ENCODE peak calls at places on chromosome 21, in eight cellular contexts. H is IMR-90, T is adrenal gland, G is tibial nerve, A is heart left ventricle, J is gastrocnemius medialis, L is endothelial cell of umbilical vein, Z is A549. W is an unnamed sample.

GRCh38 chr21:40129809-40130208 is 262.6 kb downstream of the PCP4 start:
- DNase-seq in H (no peak), T (no peak), G (no peak), A (no peak), J (no peak), L (no peak), Z (no peak), W (no peak)

GRCh38 chr21:38247738-38248509 is 8.9 kb upstream of the KCNJ15 start:
- DNase-seq in H (no peak), T (no peak), G (no peak), A (no peak), J (no peak), L (no peak), Z (no peak), W (no peak)

GRCh38 chr21:32007461-32007860 is 134.6 kb downstream of the HUNK start:
- DNase-seq in H (peak), T (peak), G (no peak), A (no peak), J (no peak), L (no peak), Z (peak), W (no peak)

GRCh38 chr21:34935868-34936267 is 113.2 kb downstream of the RUNX1 start:
- DNase-seq in H (no peak), T (no peak), G (no peak), A (no peak), J (no peak), L (no peak), Z (no peak), W (no peak)

GRCh38 chr21:25872271-25872670 is 137.5 kb downstream of the GABPA start:
- DNase-seq in H (no peak), T (no peak), G (no peak), A (no peak), J (no peak), L (no peak), Z (no peak), W (no peak)

GRCh38 chr21:37849703-37850102 is 66.6 kb downstream of the KCNJ6 start:
- DNase-seq in H (peak), T (no peak), G (no peak), A (no peak), J (no peak), L (peak), Z (no peak), W (no peak)

GRCh38 chr21:45910548-45911221 is 70.9 kb upstream of the COL6A1 start:
- DNase-seq in H (no peak), T (no peak), G (no peak), A (peak), J (no peak), L (no peak), Z (no peak), W (no peak)

GRCh38 chr21:33975548-33976081 is 60.0 kb upstream of the ATP5PO start:
- DNase-seq in H (peak), T (no peak), G (no peak), A (no peak), J (no peak), L (no peak), Z (peak), W (no peak)

GRCh38 chr21:45768011-45768740 is 124.7 kb downstream of the PCBP3 start:
- DNase-seq in H (peak), T (no peak), G (no peak), A (peak), J (no peak), L (no peak), Z (no peak), W (no peak)

GRCh38 chr21:40019076-40019475 is 151.8 kb downstream of the PCP4 start:
- DNase-seq in H (no peak), T (no peak), G (no peak), A (no peak), J (no peak), L (no peak), Z (no peak), W (no peak)

GRCh38 chr21:45892156-45892919 is 89.2 kb upstream of the COL6A1 start:
- DNase-seq in H (no peak), T (no peak), G (no peak), A (peak), J (no peak), L (no peak), Z (no peak), W (no peak)

GRCh38 chr21:31957631-31958030 is 84.8 kb downstream of the HUNK start:
- DNase-seq in H (no peak), T (no peak), G (no peak), A (no peak), J (no peak), L (no peak), Z (no peak), W (no peak)

GRCh38 chr21:14356771-14357170 is 26.2 kb downstream of the HSPA13 start:
- DNase-seq in H (no peak), T (no peak), G (no peak), A (no peak), J (no peak), L (no peak), Z (no peak), W (no peak)

GRCh38 chr21:37364722-37365121 is 1.9 kb upstream of the DYRK1A start:
- DNase-seq in H (no peak), T (no peak), G (no peak), A (no peak), J (no peak), L (no peak), Z (no peak), W (no peak)

GRCh38 chr21:31185663-31186062 is 147.4 kb upstream of the KRTAP19-8 start:
- DNase-seq in H (no peak), T (no peak), G (no peak), A (no peak), J (no peak), L (no peak), Z (no peak), W (no peak)

GRCh38 chr21:44836666-44837471 is 19.0 kb upstream of the SUMO3 start:
- DNase-seq in H (no peak), T (no peak), G (no peak), A (no peak), J (no peak), L (no peak), Z (peak), W (no peak)

GRCh38 chr21:34915364-34915834 is 133.7 kb downstream of the RUNX1 start:
- DNase-seq in H (peak), T (no peak), G (no peak), A (no peak), J (no peak), L (no peak), Z (no peak), W (no peak)

GRCh38 chr21:40049031-40049958 is 182.1 kb downstream of the PCP4 start:
- DNase-seq in H (peak), T (no peak), G (no peak), A (no peak), J (no peak), L (no peak), Z (no peak), W (no peak)

GRCh38 chr21:14603202-14603601 is 57.1 kb upstream of the SAMSN1 start:
- DNase-seq in H (peak), T (no peak), G (no peak), A (no peak), J (no peak), L (peak), Z (no peak), W (no peak)

GRCh38 chr21:32442566-32443318 is 30.2 kb downstream of the EVA1C start:
- DNase-seq in H (no peak), T (no peak), G (no peak), A (no peak), J (no peak), L (peak), Z (peak), W (no peak)

GRCh38 chr21:25582888-25583287 is 24.4 kb downstream of the MRPL39 start:
- DNase-seq in H (no peak), T (no peak), G (no peak), A (no peak), J (no peak), L (no peak), Z (no peak), W (no peak)

GRCh38 chr21:21137986-21138385 is 139.8 kb downstream of the NCAM2 start:
- DNase-seq in H (peak), T (no peak), G (no peak), A (no peak), J (no peak), L (no peak), Z (no peak), W (no peak)

GRCh38 chr21:33967086-33967571 is 51.5 kb upstream of the ATP5PO start:
- DNase-seq in H (no peak), T (no peak), G (no peak), A (no peak), J (no peak), L (no peak), Z (no peak), W (no peak)

GRCh38 chr21:39850333-39850732 is 16.9 kb upstream of the PCP4 start:
- DNase-seq in H (no peak), T (no peak), G (no peak), A (no peak), J (no peak), L (no peak), Z (no peak), W (no peak)

GRCh38 chr21:37757631-37758376 is 158.5 kb downstream of the KCNJ6 start:
- DNase-seq in H (no peak), T (no peak), G (no peak), A (no peak), J (no peak), L (no peak), Z (no peak), W (no peak)

GRCh38 chr21:33380483-33380998 is 22.7 kb upstream of the IFNGR2 start:
- DNase-seq in H (peak), T (peak), G (peak), A (peak), J (peak), L (peak), Z (peak), W (peak)

GRCh38 chr21:41868062-41868710 is 11.0 kb downstream of the PRDM15 start:
- DNase-seq in H (peak), T (no peak), G (no peak), A (no peak), J (no peak), L (no peak), Z (no peak), W (no peak)
- TF ChIP-seq POLR2A in H (no peak), T (no peak), G (no peak), A (no peak), J (no peak), L (no peak), Z (no peak), W (no peak)

DNA sequence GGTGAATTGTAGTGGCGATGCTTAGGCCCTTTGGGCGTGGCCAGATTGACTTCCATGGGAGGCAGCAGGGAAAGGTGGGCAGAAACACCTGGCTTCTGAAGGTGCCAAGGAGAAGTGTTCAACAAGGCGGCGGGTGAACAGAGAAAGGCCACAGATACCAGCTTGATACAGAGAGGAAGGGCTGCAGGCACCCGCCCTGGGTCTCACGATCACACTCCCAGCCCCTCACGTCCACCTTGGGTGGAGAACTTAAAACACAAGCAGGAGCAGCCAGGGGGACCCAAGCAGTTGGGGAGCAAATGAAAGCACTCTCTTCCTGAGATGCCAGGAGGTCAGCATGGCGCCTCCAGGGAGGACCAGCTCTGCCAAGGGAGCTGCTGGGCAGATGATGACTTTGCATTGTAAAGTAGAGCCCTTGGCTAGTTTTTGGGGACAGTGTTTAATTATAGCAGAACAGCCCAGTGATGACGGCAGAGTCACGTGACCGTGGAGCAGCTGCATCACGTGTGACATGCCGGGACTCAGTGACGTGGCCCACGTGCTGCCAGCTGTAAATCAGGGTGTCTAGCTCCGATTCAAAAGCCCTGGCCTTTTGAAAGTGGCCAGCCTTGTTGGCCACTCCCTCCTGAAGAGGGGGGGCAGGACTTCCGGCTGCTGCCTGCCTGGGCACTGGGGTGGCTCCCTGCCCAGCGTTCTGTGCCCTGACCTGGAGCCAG is 19.0 kb downstream of the SLC37A1 start:
- DNase-seq in H (peak), T (peak), G (peak), A (peak), J (peak), L (no peak), Z (no peak), W (no peak)
- H3K27ac ChIP-seq in H (no peak), T (peak), G (peak), A (no peak), J (peak), L (no peak), Z (no peak), W (no peak)

GRCh38 chr21:16423921-16424320 is 694.1 kb downstream of the USP25 start:
- DNase-seq in H (no peak), T (no peak), G (no peak), A (no peak), J (no peak), L (no peak), Z (no peak), W (no peak)
- H3K4me3 ChIP-seq in H (no peak), T (peak), G (peak), A (peak), J (peak), L (peak), Z (peak), W (peak)

DNA sequence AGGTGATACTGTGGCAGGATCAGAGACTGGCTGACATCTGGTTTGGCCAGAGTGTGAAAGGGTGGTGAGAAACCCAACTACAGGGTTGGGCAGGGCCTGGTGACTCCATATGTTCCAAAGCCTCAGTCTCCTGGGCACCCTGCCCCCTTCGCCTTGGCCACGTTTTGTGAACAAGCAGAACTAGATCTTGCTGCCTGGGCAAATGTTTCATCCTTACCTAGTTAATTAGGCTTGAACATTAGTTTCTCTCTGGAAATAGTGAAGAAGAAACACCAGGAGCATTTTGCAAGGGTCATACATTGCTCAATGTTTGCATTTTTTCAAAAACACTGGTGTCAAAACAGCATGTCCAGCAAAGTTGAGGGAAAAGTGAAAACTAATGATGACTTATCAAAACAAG is 60.5 kb downstream of the MAP3K7CL start:
- DNase-seq in H (peak), T (no peak), G (no peak), A (no peak), J (no peak), L (no peak), Z (peak), W (no peak)
- TF ChIP-seq POLR2A in H (no peak), T (no peak), G (no peak), A (no peak), J (no peak), L (no peak), Z (no peak), W (no peak)

DNA sequence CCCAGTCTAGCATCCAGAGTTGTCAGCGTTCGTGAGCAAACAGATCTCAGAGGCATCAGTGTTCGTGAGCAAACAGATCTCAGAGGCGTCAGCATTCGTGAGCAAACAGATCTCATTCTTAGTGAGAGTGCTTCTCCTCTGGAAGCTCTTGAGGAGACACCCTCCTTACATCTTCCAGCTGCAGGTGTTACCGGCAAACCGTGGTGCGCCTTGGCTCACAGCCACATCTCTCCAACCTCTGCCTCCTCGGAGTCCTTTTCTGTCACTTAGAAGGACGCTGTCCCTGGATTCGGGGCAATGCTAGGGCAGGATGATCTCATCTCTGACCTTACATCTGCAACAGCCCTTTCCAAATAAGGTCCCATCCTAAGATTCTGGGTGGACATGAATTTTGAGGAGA is 14.6 kb upstream of the UMODL1 start:
- DNase-seq in H (peak), T (no peak), G (no peak), A (no peak), J (no peak), L (no peak), Z (no peak), W (no peak)
- H3K27ac ChIP-seq in H (peak), T (no peak), G (no peak), A (no peak), J (no peak), L (peak), Z (no peak), W (peak)

GRCh38 chr21:36097427-36098230 is 27.8 kb downstream of the CBR1 start:
- DNase-seq in H (no peak), T (no peak), G (no peak), A (no peak), J (no peak), L (peak), Z (no peak), W (no peak)
- H3K4me3 ChIP-seq in H (no peak), T (no peak), G (no peak), A (no peak), J (no peak), L (no peak), Z (no peak), W (no peak)

GRCh38 chr21:43808367-43808766 is 19.0 kb downstream of the RRP1 start:
- DNase-seq in H (no peak), T (no peak), G (no peak), A (no peak), J (no peak), L (no peak), Z (no peak), W (no peak)

GRCh38 chr21:43808832-43809251 is 19.5 kb downstream of the RRP1 start:
- DNase-seq in H (no peak), T (no peak), G (no peak), A (no peak), J (no peak), L (no peak), Z (no peak), W (no peak)

GRCh38 chr21:43809853-43810504 is 20.6 kb downstream of the RRP1 start:
- DNase-seq in H (no peak), T (no peak), G (no peak), A (no peak), J (no peak), L (no peak), Z (no peak), W (no peak)

GRCh38 chr21:43810505-43811261 is 21.3 kb downstream of the RRP1 start:
- DNase-seq in H (peak), T (peak), G (peak), A (peak), J (peak), L (peak), Z (peak), W (peak)

DNA sequence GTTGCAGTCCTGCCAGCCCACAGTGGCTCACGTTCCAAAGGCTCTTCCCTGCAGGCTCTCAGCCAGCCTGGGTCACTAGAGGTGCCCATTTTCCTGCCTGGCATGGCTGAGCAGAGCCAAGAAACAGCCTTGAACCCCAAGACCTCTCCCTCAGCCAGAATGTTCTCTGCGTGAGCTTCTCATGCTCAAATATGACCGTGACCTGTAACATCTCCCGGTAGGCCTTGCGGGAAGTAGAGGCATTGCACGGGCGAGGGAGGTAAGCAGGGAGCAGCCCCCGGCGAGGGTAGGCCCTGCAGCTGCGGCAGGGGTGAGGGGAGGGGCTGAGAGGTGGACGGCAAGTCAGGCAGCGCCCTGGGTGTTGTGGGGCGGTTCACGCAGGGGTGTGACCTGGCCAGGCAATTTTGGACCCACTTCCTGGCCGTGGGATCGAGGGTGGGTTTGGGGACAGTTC is 20.0 kb downstream of the RRP1 start:
- DNase-seq in H (no peak), T (no peak), G (no peak), A (no peak), J (no peak), L (no peak), Z (no peak), W (no peak)
- TF ChIP-seq POLR2A in H (no peak), T (no peak), G (no peak), A (no peak), J (no peak), L (no peak), Z (no peak), W (no peak)

DNA sequence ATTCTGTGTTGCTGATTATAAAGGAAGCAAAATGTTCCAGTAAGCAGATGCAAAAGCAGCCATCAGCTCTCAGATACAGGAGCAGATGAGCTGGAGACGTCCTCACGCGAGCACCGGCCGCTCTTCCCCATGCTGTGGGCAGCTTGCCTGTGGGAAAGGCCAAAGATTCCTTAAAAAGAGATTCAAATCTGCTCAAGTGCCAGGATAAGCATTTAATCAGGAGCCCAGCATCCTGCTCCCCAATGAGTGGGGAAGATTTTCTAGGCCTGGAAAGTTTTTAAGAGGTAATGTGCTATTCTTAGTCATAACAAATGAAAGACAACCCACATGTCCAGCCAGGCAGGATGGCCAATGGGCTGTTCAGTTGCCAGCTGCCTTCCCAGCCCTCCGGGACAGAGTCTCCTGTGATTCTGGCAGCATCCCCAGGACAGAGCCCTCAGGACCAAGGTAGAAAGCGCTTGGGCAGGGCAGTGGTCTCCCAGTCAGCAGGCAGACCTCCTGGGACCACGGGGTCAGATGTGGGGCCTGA is 108.2 kb upstream of the TMPRSS2 start:
- DNase-seq in H (peak), T (no peak), G (no peak), A (no peak), J (peak), L (no peak), Z (no peak), W (no peak)
- H3K27ac ChIP-seq in H (peak), T (no peak), G (peak), A (no peak), J (no peak), L (no peak), Z (peak), W (peak)

W was measured in breast epithelium.